ENCODE peak calls at places on chromosomes 11 and 22, in ten cellular contexts. One of them, this sample, is unnamed.

GRCh38 chr11:120401506-120401905 is 65.3 kb downstream of the ARHGEF12 start:
- DNase-seq in GM23338: no peak
- DNase-seq in fibroblast of lung: no peak
- DNase-seq in brain microvascular endothelial cell: no peak
- DNase-seq in prostate gland: no peak
- DNase-seq in HL-60: no peak
- DNase-seq in HFF-Myc: no peak
- DNase-seq in Caco-2: no peak
- DNase-seq in ovary: no peak
- DNase-seq in glutamatergic neuron: no peak
- DNase-seq in this sample: no peak

GRCh38 chr11:44047931-44048431 is at the start of gene ACCSL:
- DNase-seq in GM23338: no peak
- DNase-seq in fibroblast of lung: no peak
- DNase-seq in brain microvascular endothelial cell: no peak
- DNase-seq in prostate gland: no peak
- DNase-seq in HL-60: no peak
- DNase-seq in HFF-Myc: no peak
- DNase-seq in Caco-2: no peak
- DNase-seq in ovary: no peak
- DNase-seq in glutamatergic neuron: no peak
- DNase-seq in this sample: no peak

GRCh38 chr11:13667245-13667644 is 1.2 kb upstream of the FAR1 start:
- DNase-seq in GM23338: no peak
- DNase-seq in fibroblast of lung: no peak
- DNase-seq in brain microvascular endothelial cell: no peak
- DNase-seq in prostate gland: no peak
- DNase-seq in HL-60: no peak
- DNase-seq in HFF-Myc: no peak
- DNase-seq in Caco-2: no peak
- DNase-seq in ovary: no peak
- DNase-seq in glutamatergic neuron: no peak
- DNase-seq in this sample: no peak

GRCh38 chr11:130911306-130911705 is 5.0 kb downstream of the SNX19 start:
- DNase-seq in GM23338: peak
- DNase-seq in fibroblast of lung: no peak
- DNase-seq in brain microvascular endothelial cell: no peak
- DNase-seq in prostate gland: no peak
- DNase-seq in HL-60: no peak
- DNase-seq in HFF-Myc: no peak
- DNase-seq in Caco-2: no peak
- DNase-seq in ovary: no peak
- DNase-seq in glutamatergic neuron: no peak
- DNase-seq in this sample: no peak

GRCh38 chr11:102882389-102883024 is 7.7 kb upstream of the MMP12 start:
- DNase-seq in GM23338: no peak
- DNase-seq in fibroblast of lung: no peak
- DNase-seq in brain microvascular endothelial cell: peak
- DNase-seq in prostate gland: no peak
- DNase-seq in HL-60: no peak
- DNase-seq in HFF-Myc: no peak
- DNase-seq in Caco-2: no peak
- DNase-seq in ovary: no peak
- DNase-seq in glutamatergic neuron: no peak
- DNase-seq in this sample: no peak

GRCh38 chr22:47453049-47453448 is 690.6 kb downstream of the TBC1D22A start:
- DNase-seq in GM23338: no peak
- DNase-seq in fibroblast of lung: no peak
- DNase-seq in brain microvascular endothelial cell: no peak
- DNase-seq in prostate gland: no peak
- DNase-seq in HL-60: no peak
- DNase-seq in HFF-Myc: no peak
- DNase-seq in Caco-2: no peak
- DNase-seq in ovary: no peak
- DNase-seq in glutamatergic neuron: no peak
- DNase-seq in this sample: no peak

GRCh38 chr11:11821899-11822298 is 19.9 kb upstream of the USP47 start:
- DNase-seq in GM23338: no peak
- DNase-seq in fibroblast of lung: no peak
- DNase-seq in brain microvascular endothelial cell: no peak
- DNase-seq in prostate gland: no peak
- DNase-seq in HL-60: no peak
- DNase-seq in HFF-Myc: no peak
- DNase-seq in Caco-2: no peak
- DNase-seq in ovary: no peak
- DNase-seq in glutamatergic neuron: no peak
- DNase-seq in this sample: no peak

GRCh38 chr11:73468590-73469161 is 92.5 kb downstream of the RELT start:
- DNase-seq in GM23338: no peak
- DNase-seq in fibroblast of lung: no peak
- DNase-seq in brain microvascular endothelial cell: no peak
- DNase-seq in prostate gland: no peak
- DNase-seq in HL-60: no peak
- DNase-seq in HFF-Myc: no peak
- DNase-seq in Caco-2: no peak
- DNase-seq in ovary: no peak
- DNase-seq in glutamatergic neuron: no peak
- DNase-seq in this sample: no peak

GRCh38 chr11:93123351-93123898 is 74.4 kb downstream of the SLC36A4 start:
- DNase-seq in GM23338: no peak
- DNase-seq in fibroblast of lung: peak
- DNase-seq in brain microvascular endothelial cell: no peak
- DNase-seq in prostate gland: no peak
- DNase-seq in HL-60: no peak
- DNase-seq in HFF-Myc: no peak
- DNase-seq in Caco-2: no peak
- DNase-seq in ovary: no peak
- DNase-seq in glutamatergic neuron: no peak
- DNase-seq in this sample: no peak

GRCh38 chr11:85182437-85183109 is 444.6 kb downstream of the DLG2 start:
- DNase-seq in GM23338: peak
- DNase-seq in fibroblast of lung: peak
- DNase-seq in brain microvascular endothelial cell: peak
- DNase-seq in prostate gland: no peak
- DNase-seq in HL-60: peak
- DNase-seq in HFF-Myc: peak
- DNase-seq in Caco-2: peak
- DNase-seq in ovary: no peak
- DNase-seq in glutamatergic neuron: no peak
- DNase-seq in this sample: peak

GRCh38 chr11:66335531-66336233 is 552 bp downstream of the RIN1 start:
- DNase-seq in GM23338: peak
- DNase-seq in fibroblast of lung: peak
- DNase-seq in brain microvascular endothelial cell: peak
- DNase-seq in prostate gland: no peak
- DNase-seq in HL-60: peak
- DNase-seq in HFF-Myc: no peak
- DNase-seq in Caco-2: peak
- DNase-seq in ovary: peak
- DNase-seq in glutamatergic neuron: no peak
- DNase-seq in this sample: peak

GRCh38 chr11:130653838-130654601 is 205.6 kb downstream of the ADAMTS15 start:
- DNase-seq in GM23338: peak
- DNase-seq in fibroblast of lung: peak
- DNase-seq in brain microvascular endothelial cell: no peak
- DNase-seq in prostate gland: peak
- DNase-seq in HL-60: no peak
- DNase-seq in HFF-Myc: no peak
- DNase-seq in Caco-2: no peak
- DNase-seq in ovary: peak
- DNase-seq in glutamatergic neuron: no peak
- DNase-seq in this sample: peak

GRCh38 chr11:120510406-120511115 is 987 bp upstream of the GRIK4 start:
- DNase-seq in GM23338: no peak
- DNase-seq in fibroblast of lung: no peak
- DNase-seq in brain microvascular endothelial cell: no peak
- DNase-seq in prostate gland: no peak
- DNase-seq in HL-60: no peak
- DNase-seq in HFF-Myc: no peak
- DNase-seq in Caco-2: no peak
- DNase-seq in ovary: no peak
- DNase-seq in glutamatergic neuron: peak
- DNase-seq in this sample: no peak

GRCh38 chr11:58067685-58068084 is 36.9 kb downstream of the OR6Q1 start:
- DNase-seq in GM23338: no peak
- DNase-seq in fibroblast of lung: no peak
- DNase-seq in brain microvascular endothelial cell: no peak
- DNase-seq in prostate gland: no peak
- DNase-seq in HL-60: no peak
- DNase-seq in HFF-Myc: no peak
- DNase-seq in Caco-2: no peak
- DNase-seq in ovary: no peak
- DNase-seq in glutamatergic neuron: no peak
- DNase-seq in this sample: no peak

GRCh38 chr11:131042041-131042390 is 125.7 kb upstream of the SNX19 start:
- DNase-seq in GM23338: no peak
- DNase-seq in fibroblast of lung: no peak
- DNase-seq in brain microvascular endothelial cell: no peak
- DNase-seq in prostate gland: no peak
- DNase-seq in HL-60: no peak
- DNase-seq in HFF-Myc: no peak
- DNase-seq in Caco-2: no peak
- DNase-seq in ovary: no peak
- DNase-seq in glutamatergic neuron: no peak
- DNase-seq in this sample: no peak

GRCh38 chr11:111846640-111847039 is 24.7 kb downstream of the ALG9 start:
- DNase-seq in GM23338: no peak
- DNase-seq in fibroblast of lung: peak
- DNase-seq in brain microvascular endothelial cell: peak
- DNase-seq in prostate gland: no peak
- DNase-seq in HL-60: no peak
- DNase-seq in HFF-Myc: no peak
- DNase-seq in Caco-2: no peak
- DNase-seq in ovary: no peak
- DNase-seq in glutamatergic neuron: no peak
- DNase-seq in this sample: no peak

GRCh38 chr11:129249351-129249750 is 57.2 kb upstream of the ARHGAP32 start:
- DNase-seq in GM23338: no peak
- DNase-seq in fibroblast of lung: peak
- DNase-seq in brain microvascular endothelial cell: peak
- DNase-seq in prostate gland: no peak
- DNase-seq in HL-60: no peak
- DNase-seq in HFF-Myc: peak
- DNase-seq in Caco-2: no peak
- DNase-seq in ovary: no peak
- DNase-seq in glutamatergic neuron: no peak
- DNase-seq in this sample: no peak

GRCh38 chr22:48979482-48979881 is 848.2 kb downstream of the BRD1 start:
- DNase-seq in GM23338: no peak
- DNase-seq in fibroblast of lung: no peak
- DNase-seq in brain microvascular endothelial cell: no peak
- DNase-seq in prostate gland: no peak
- DNase-seq in HL-60: no peak
- DNase-seq in HFF-Myc: no peak
- DNase-seq in Caco-2: peak
- DNase-seq in ovary: no peak
- DNase-seq in glutamatergic neuron: no peak
- DNase-seq in this sample: no peak
- TF ChIP-seq CTCF in GM23338: no peak
- TF ChIP-seq CTCF in fibroblast of lung: no peak
- TF ChIP-seq CTCF in brain microvascular endothelial cell: no peak
- TF ChIP-seq CTCF in prostate gland: no peak
- TF ChIP-seq CTCF in HL-60: no peak
- TF ChIP-seq CTCF in HFF-Myc: no peak
- TF ChIP-seq CTCF in Caco-2: peak
- TF ChIP-seq CTCF in ovary: no peak
- TF ChIP-seq CTCF in glutamatergic neuron: no peak
- TF ChIP-seq CTCF in this sample: peak

DNA sequence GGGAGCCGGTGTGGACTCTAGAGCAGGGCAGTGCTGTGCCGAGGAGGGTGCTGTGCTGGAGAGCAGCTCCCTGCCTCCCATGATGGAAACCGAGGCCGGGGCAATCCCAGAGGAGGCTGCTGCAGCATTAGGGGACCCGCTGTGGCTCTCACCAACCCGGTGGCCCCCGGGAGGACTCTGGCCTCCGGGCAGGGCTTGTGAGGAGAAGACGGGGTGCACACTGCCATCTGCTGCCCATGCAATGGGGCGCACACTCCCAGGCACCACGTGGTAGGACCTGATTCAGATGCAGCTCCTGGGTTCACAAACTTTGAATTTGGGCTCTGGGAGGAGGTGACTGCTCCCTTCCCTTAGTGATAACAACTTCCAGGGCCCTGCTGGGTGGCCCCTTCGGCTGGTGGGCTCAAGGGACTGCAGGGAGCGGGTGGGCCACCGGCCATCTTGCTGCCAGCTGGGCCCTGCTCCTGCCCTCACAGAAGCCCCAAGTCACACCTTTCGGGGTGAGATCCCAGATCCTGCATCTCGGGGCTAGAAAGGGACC is 93.8 kb upstream of the FGF3 start:
- DNase-seq in GM23338: peak
- DNase-seq in fibroblast of lung: peak
- DNase-seq in brain microvascular endothelial cell: no peak
- DNase-seq in prostate gland: no peak
- DNase-seq in HL-60: no peak
- DNase-seq in HFF-Myc: no peak
- DNase-seq in Caco-2: no peak
- DNase-seq in ovary: no peak
- DNase-seq in glutamatergic neuron: peak
- DNase-seq in this sample: peak
- TF ChIP-seq CTCF in GM23338: peak
- TF ChIP-seq CTCF in fibroblast of lung: peak
- TF ChIP-seq CTCF in brain microvascular endothelial cell: peak
- TF ChIP-seq CTCF in prostate gland: no peak
- TF ChIP-seq CTCF in HL-60: peak
- TF ChIP-seq CTCF in HFF-Myc: peak
- TF ChIP-seq CTCF in Caco-2: peak
- TF ChIP-seq CTCF in ovary: no peak
- TF ChIP-seq CTCF in glutamatergic neuron: no peak
- TF ChIP-seq CTCF in this sample: peak

GRCh38 chr11:87878373-87878779 is 296.9 kb downstream of the RAB38 start:
- DNase-seq in GM23338: peak
- DNase-seq in fibroblast of lung: peak
- DNase-seq in brain microvascular endothelial cell: peak
- DNase-seq in prostate gland: no peak
- DNase-seq in HL-60: no peak
- DNase-seq in HFF-Myc: peak
- DNase-seq in Caco-2: peak
- DNase-seq in ovary: no peak
- DNase-seq in glutamatergic neuron: no peak
- DNase-seq in this sample: peak
- TF ChIP-seq CTCF in GM23338: peak
- TF ChIP-seq CTCF in fibroblast of lung: peak
- TF ChIP-seq CTCF in brain microvascular endothelial cell: peak
- TF ChIP-seq CTCF in prostate gland: no peak
- TF ChIP-seq CTCF in HL-60: no peak
- TF ChIP-seq CTCF in HFF-Myc: peak
- TF ChIP-seq CTCF in Caco-2: peak
- TF ChIP-seq CTCF in ovary: no peak
- TF ChIP-seq CTCF in glutamatergic neuron: peak
- TF ChIP-seq CTCF in this sample: no peak

DNA sequence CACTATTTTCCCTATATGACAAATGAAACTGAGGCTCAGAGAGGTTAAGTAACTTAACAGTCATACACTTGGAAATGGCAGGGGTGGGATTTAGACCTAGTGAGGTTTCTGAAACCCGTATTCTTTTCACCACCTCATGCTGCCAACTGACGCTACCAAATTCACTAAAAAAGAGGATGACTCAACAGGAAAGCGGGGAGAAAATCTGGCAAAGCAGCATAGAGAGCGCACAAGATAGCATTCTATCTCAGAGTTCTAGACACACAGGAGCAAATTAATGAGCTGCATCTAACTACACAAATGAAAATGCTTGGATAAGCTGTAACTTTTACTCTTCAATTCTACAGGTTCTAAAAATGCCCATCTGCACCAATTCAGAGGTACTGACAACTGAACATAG is 136.4 kb downstream of the RBFOX2 start:
- DNase-seq in GM23338: no peak
- DNase-seq in fibroblast of lung: peak
- DNase-seq in brain microvascular endothelial cell: peak
- DNase-seq in prostate gland: no peak
- DNase-seq in HL-60: no peak
- DNase-seq in HFF-Myc: no peak
- DNase-seq in Caco-2: no peak
- DNase-seq in ovary: no peak
- DNase-seq in glutamatergic neuron: no peak
- DNase-seq in this sample: no peak
- TF ChIP-seq CTCF in GM23338: no peak
- TF ChIP-seq CTCF in fibroblast of lung: no peak
- TF ChIP-seq CTCF in brain microvascular endothelial cell: no peak
- TF ChIP-seq CTCF in prostate gland: no peak
- TF ChIP-seq CTCF in HL-60: no peak
- TF ChIP-seq CTCF in HFF-Myc: no peak
- TF ChIP-seq CTCF in Caco-2: no peak
- TF ChIP-seq CTCF in ovary: no peak
- TF ChIP-seq CTCF in glutamatergic neuron: no peak
- TF ChIP-seq CTCF in this sample: no peak